ENCODE peak calls at places on chromosomes 13 and 19, in nine cellular contexts. One of them, this sample, is unnamed.
A peak's percentile ranks its signal among the peaks of the same experiment; 100 is the strongest.

GRCh38 chr19:45442927-45443461 is 19.3 kb upstream of the ERCC1 start:
- DNase-seq in lower leg skin: no peak
- DNase-seq in heart left ventricle: peak; percentile 66
- DNase-seq in CD4-positive, alpha-beta memory T cell: peak; percentile 45
- DNase-seq in Panc1: no peak
- DNase-seq in neuronal stem cell: no peak
- DNase-seq in OCI-LY7: peak; percentile 71
- DNase-seq in choroid plexus epithelial cell: peak; percentile 61
- DNase-seq in IMR-90: peak; percentile 59
- DNase-seq in this sample: peak; percentile 44

GRCh38 chr19:11659612-11660011 is 62.3 kb downstream of the ZNF627 start:
- DNase-seq in choroid plexus epithelial cell: peak; percentile 19
- DNase-seq in IMR-90: peak; percentile 12
- DNase-seq in CD4-positive, alpha-beta memory T cell: no peak
- DNase-seq in lower leg skin: no peak
- DNase-seq in Panc1: no peak
- DNase-seq in neuronal stem cell: no peak
- DNase-seq in heart left ventricle: no peak
- DNase-seq in OCI-LY7: peak; percentile 14
- DNase-seq in this sample: no peak

GRCh38 chr19:17871878-17872250 is at the start of gene SLC5A5:
- DNase-seq in IMR-90: no peak
- DNase-seq in neuronal stem cell: no peak
- DNase-seq in lower leg skin: no peak
- DNase-seq in OCI-LY7: no peak
- DNase-seq in heart left ventricle: no peak
- DNase-seq in CD4-positive, alpha-beta memory T cell: no peak
- DNase-seq in choroid plexus epithelial cell: no peak
- DNase-seq in Panc1: no peak
- DNase-seq in this sample: no peak

GRCh38 chr13:106917673-106918652 is 350.0 kb upstream of the ARGLU1 start:
- DNase-seq in neuronal stem cell: peak; percentile 81
- DNase-seq in choroid plexus epithelial cell: peak; percentile 81
- DNase-seq in lower leg skin: peak; percentile 52
- DNase-seq in Panc1: peak; percentile 5
- DNase-seq in heart left ventricle: peak; percentile 67
- DNase-seq in CD4-positive, alpha-beta memory T cell: peak; percentile 67
- DNase-seq in IMR-90: peak; percentile 61
- DNase-seq in OCI-LY7: peak; percentile 71
- DNase-seq in this sample: peak; percentile 76

GRCh38 chr13:89852570-89852969 is 1494.9 kb upstream of the MIR17HG start:
- DNase-seq in heart left ventricle: no peak
- DNase-seq in IMR-90: no peak
- DNase-seq in neuronal stem cell: no peak
- DNase-seq in Panc1: no peak
- DNase-seq in OCI-LY7: no peak
- DNase-seq in choroid plexus epithelial cell: no peak
- DNase-seq in lower leg skin: no peak
- DNase-seq in CD4-positive, alpha-beta memory T cell: no peak
- DNase-seq in this sample: peak; percentile 32

GRCh38 chr19:46385636-46386035 is 27.7 kb downstream of the CCDC8 start:
- DNase-seq in heart left ventricle: no peak
- DNase-seq in lower leg skin: no peak
- DNase-seq in OCI-LY7: no peak
- DNase-seq in Panc1: no peak
- DNase-seq in CD4-positive, alpha-beta memory T cell: no peak
- DNase-seq in neuronal stem cell: no peak
- DNase-seq in choroid plexus epithelial cell: no peak
- DNase-seq in IMR-90: no peak
- DNase-seq in this sample: no peak

GRCh38 chr13:51639171-51639570 is 54.9 kb downstream of the WDFY2 start:
- DNase-seq in neuronal stem cell: no peak
- DNase-seq in heart left ventricle: no peak
- DNase-seq in OCI-LY7: no peak
- DNase-seq in choroid plexus epithelial cell: no peak
- DNase-seq in CD4-positive, alpha-beta memory T cell: no peak
- DNase-seq in IMR-90: peak; percentile 11
- DNase-seq in lower leg skin: no peak
- DNase-seq in Panc1: no peak
- DNase-seq in this sample: no peak

GRCh38 chr19:17872251-17873001 is 681 bp downstream of the SLC5A5 start:
- DNase-seq in Panc1: no peak
- DNase-seq in neuronal stem cell: no peak
- DNase-seq in CD4-positive, alpha-beta memory T cell: no peak
- DNase-seq in IMR-90: no peak
- DNase-seq in choroid plexus epithelial cell: no peak
- DNase-seq in OCI-LY7: no peak
- DNase-seq in lower leg skin: no peak
- DNase-seq in heart left ventricle: no peak
- DNase-seq in this sample: no peak

GRCh38 chr13:73958657-73959397 is 175.4 kb downstream of the KLF12 start:
- DNase-seq in CD4-positive, alpha-beta memory T cell: no peak
- DNase-seq in heart left ventricle: no peak
- DNase-seq in Panc1: no peak
- DNase-seq in choroid plexus epithelial cell: no peak
- DNase-seq in OCI-LY7: no peak
- DNase-seq in IMR-90: no peak
- DNase-seq in neuronal stem cell: no peak
- DNase-seq in lower leg skin: no peak
- DNase-seq in this sample: no peak

GRCh38 chr13:24152292-24153214 is 8.0 kb upstream of the SPATA13 start:
- DNase-seq in OCI-LY7: no peak
- DNase-seq in neuronal stem cell: no peak
- DNase-seq in Panc1: no peak
- DNase-seq in CD4-positive, alpha-beta memory T cell: no peak
- DNase-seq in IMR-90: no peak
- DNase-seq in heart left ventricle: no peak
- DNase-seq in choroid plexus epithelial cell: no peak
- DNase-seq in lower leg skin: no peak
- DNase-seq in this sample: no peak

GRCh38 chr19:55063492-55063843 is 520 bp upstream of the RDH13 start:
- DNase-seq in IMR-90: no peak
- DNase-seq in neuronal stem cell: no peak
- DNase-seq in choroid plexus epithelial cell: no peak
- DNase-seq in lower leg skin: no peak
- DNase-seq in heart left ventricle: no peak
- DNase-seq in CD4-positive, alpha-beta memory T cell: no peak
- DNase-seq in Panc1: no peak
- DNase-seq in OCI-LY7: no peak
- DNase-seq in this sample: no peak

DNA sequence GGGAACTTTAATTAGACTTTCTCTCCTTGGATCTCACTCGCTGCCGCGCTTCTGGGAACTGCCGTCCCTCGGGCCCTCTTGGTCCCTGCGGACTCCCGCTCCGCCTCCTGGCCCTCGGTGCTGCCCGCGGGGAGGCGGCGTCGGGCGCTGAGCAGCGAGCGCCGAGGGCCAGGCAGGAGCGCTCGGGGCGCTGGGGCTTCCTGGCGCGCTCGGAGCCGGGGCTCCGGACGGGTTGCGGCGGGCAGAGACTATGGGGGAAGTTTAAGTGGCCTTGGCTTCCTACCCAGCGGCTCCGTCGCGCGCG is 704 bp downstream of the CHST8 start:
- DNase-seq in CD4-positive, alpha-beta memory T cell: no peak
- DNase-seq in heart left ventricle: no peak
- DNase-seq in Panc1: no peak
- DNase-seq in OCI-LY7: no peak
- DNase-seq in IMR-90: no peak
- DNase-seq in neuronal stem cell: peak; percentile 23
- DNase-seq in choroid plexus epithelial cell: no peak
- DNase-seq in lower leg skin: no peak
- DNase-seq in this sample: no peak
- H3K4me3 ChIP-seq in CD4-positive, alpha-beta memory T cell: no peak overlapping the region
- H3K4me3 ChIP-seq in heart left ventricle: peak overlapping the region; percentile 58
- H3K4me3 ChIP-seq in Panc1: no peak overlapping the region
- H3K4me3 ChIP-seq in OCI-LY7: no peak overlapping the region
- H3K4me3 ChIP-seq in IMR-90: no peak overlapping the region
- H3K4me3 ChIP-seq in neuronal stem cell: peak overlapping the region; percentile 84
- H3K4me3 ChIP-seq in choroid plexus epithelial cell: no peak overlapping the region
- H3K4me3 ChIP-seq in lower leg skin: peak overlapping the region; percentile 21
- H3K4me3 ChIP-seq in this sample: no peak overlapping the region

DNA sequence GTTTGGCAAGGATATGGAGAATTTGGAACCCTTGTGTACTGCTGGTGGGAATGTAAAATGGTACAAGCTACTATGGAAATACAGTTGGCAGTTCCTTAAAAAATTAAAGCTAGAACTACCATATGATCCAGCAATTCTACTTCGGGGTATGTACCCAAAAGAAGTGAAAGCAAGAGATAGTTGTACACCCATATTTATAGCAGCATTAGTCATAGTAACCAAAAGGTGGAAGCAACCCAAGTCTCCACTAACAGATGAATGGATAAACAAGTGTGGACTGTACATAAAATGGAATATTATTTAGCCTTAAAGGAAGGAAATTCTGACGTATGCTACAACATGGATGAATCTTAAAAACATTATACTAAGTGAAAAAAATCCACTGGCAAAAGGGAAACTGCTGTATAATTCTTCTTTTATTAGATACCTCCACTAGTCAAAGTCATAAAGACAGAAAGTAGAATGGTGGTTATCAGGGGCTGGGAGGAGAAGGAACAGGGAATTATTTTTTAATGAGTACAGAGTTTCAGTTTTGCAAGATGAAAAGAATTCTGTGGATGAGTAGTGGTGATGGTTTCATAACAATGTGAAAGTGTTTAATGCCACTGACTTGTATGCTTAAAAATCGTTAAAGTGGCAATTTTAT is 141.6 kb downstream of the RXFP2 start:
- DNase-seq in choroid plexus epithelial cell: no peak
- DNase-seq in CD4-positive, alpha-beta memory T cell: no peak
- DNase-seq in OCI-LY7: no peak
- DNase-seq in IMR-90: no peak
- DNase-seq in neuronal stem cell: no peak
- DNase-seq in lower leg skin: no peak
- DNase-seq in Panc1: no peak
- DNase-seq in heart left ventricle: no peak
- DNase-seq in this sample: peak; percentile 26
- H3K4me3 ChIP-seq in choroid plexus epithelial cell: no peak overlapping the region
- H3K4me3 ChIP-seq in CD4-positive, alpha-beta memory T cell: no peak overlapping the region
- H3K4me3 ChIP-seq in OCI-LY7: no peak overlapping the region
- H3K4me3 ChIP-seq in IMR-90: no peak overlapping the region
- H3K4me3 ChIP-seq in neuronal stem cell: no peak overlapping the region
- H3K4me3 ChIP-seq in lower leg skin: no peak overlapping the region
- H3K4me3 ChIP-seq in Panc1: no peak overlapping the region
- H3K4me3 ChIP-seq in heart left ventricle: no peak overlapping the region
- H3K4me3 ChIP-seq in this sample: no peak overlapping the region

GRCh38 chr19:3575260-3575741 is 2.6 kb downstream of the HMG20B start:
- DNase-seq in IMR-90: peak; percentile 16
- DNase-seq in OCI-LY7: no peak
- DNase-seq in Panc1: no peak
- DNase-seq in lower leg skin: no peak
- DNase-seq in CD4-positive, alpha-beta memory T cell: no peak
- DNase-seq in heart left ventricle: no peak
- DNase-seq in neuronal stem cell: no peak
- DNase-seq in choroid plexus epithelial cell: peak; percentile 68
- DNase-seq in this sample: peak; percentile 73

GRCh38 chr19:3577741-3578344 is 5.1 kb downstream of the HMG20B start:
- DNase-seq in neuronal stem cell: no peak
- DNase-seq in choroid plexus epithelial cell: no peak
- DNase-seq in heart left ventricle: no peak
- DNase-seq in CD4-positive, alpha-beta memory T cell: no peak
- DNase-seq in Panc1: no peak
- DNase-seq in IMR-90: no peak
- DNase-seq in lower leg skin: no peak
- DNase-seq in OCI-LY7: no peak
- DNase-seq in this sample: no peak

GRCh38 chr19:3578390-3578789 is 5.6 kb downstream of the HMG20B start:
- DNase-seq in lower leg skin: no peak
- DNase-seq in neuronal stem cell: no peak
- DNase-seq in OCI-LY7: no peak
- DNase-seq in choroid plexus epithelial cell: no peak
- DNase-seq in CD4-positive, alpha-beta memory T cell: no peak
- DNase-seq in heart left ventricle: no peak
- DNase-seq in IMR-90: no peak
- DNase-seq in Panc1: no peak
- DNase-seq in this sample: no peak

GRCh38 chr19:3575949-3576673 is 3.4 kb downstream of the HMG20B start:
- DNase-seq in choroid plexus epithelial cell: no peak
- DNase-seq in neuronal stem cell: no peak
- DNase-seq in lower leg skin: no peak
- DNase-seq in IMR-90: no peak
- DNase-seq in Panc1: no peak
- DNase-seq in OCI-LY7: no peak
- DNase-seq in heart left ventricle: no peak
- DNase-seq in CD4-positive, alpha-beta memory T cell: no peak
- DNase-seq in this sample: no peak

DNA sequence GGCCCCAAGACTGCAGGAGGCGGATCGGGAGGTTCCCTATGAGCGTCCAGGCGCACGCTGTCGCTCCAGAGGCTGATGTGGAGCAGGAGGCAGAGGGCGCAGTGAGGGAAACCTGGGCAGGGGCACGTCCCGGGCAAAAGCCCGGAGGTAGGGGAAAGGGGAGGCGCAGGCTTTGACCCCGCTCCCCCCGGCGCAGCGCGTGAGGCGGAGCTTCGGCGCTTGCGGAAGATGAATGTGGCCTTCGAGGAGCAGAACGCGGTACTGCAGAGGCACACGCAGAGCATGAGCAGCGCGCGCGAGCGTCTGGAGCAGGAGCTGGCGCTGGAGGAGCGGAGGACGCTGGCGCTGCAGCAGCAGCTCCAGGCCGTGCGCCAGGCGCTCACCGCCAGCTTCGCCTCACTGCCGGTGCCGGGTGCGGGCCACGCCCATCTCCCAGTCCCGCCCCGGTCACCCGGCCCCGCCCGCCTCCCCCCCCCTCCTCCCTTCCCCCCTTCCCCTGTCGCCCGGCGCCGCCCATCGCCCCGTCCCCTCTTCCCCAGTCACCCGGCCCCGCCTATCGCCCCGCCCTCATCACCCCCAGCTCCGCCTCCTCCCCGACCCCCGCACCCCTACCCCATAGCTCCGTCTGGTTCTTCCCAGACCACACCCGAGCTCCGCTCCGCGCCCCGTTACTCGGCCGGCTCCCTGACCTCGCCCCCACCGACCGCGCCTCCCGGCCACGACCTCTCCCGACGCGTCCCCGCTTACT is 4.1 kb downstream of the HMG20B start:
- DNase-seq in choroid plexus epithelial cell: peak; percentile 69
- DNase-seq in OCI-LY7: no peak
- DNase-seq in IMR-90: peak; percentile 43
- DNase-seq in Panc1: no peak
- DNase-seq in lower leg skin: no peak
- DNase-seq in neuronal stem cell: no peak
- DNase-seq in heart left ventricle: peak; percentile 72
- DNase-seq in CD4-positive, alpha-beta memory T cell: no peak
- DNase-seq in this sample: no peak
- H3K4me3 ChIP-seq in choroid plexus epithelial cell: peak overlapping the region; percentile 35
- H3K4me3 ChIP-seq in OCI-LY7: no peak overlapping the region
- H3K4me3 ChIP-seq in IMR-90: no peak overlapping the region
- H3K4me3 ChIP-seq in Panc1: no peak overlapping the region
- H3K4me3 ChIP-seq in lower leg skin: no peak overlapping the region
- H3K4me3 ChIP-seq in neuronal stem cell: peak overlapping the region; percentile 84
- H3K4me3 ChIP-seq in heart left ventricle: peak overlapping the region; percentile 35
- H3K4me3 ChIP-seq in CD4-positive, alpha-beta memory T cell: no peak overlapping the region
- H3K4me3 ChIP-seq in this sample: no peak overlapping the region

GRCh38 chr19:51019544-51019925 is at the start of gene KLK10:
- DNase-seq in CD4-positive, alpha-beta memory T cell: no peak
- DNase-seq in choroid plexus epithelial cell: no peak
- DNase-seq in Panc1: no peak
- DNase-seq in OCI-LY7: no peak
- DNase-seq in neuronal stem cell: no peak
- DNase-seq in IMR-90: no peak
- DNase-seq in lower leg skin: no peak
- DNase-seq in heart left ventricle: no peak
- DNase-seq in this sample: no peak
- H3K4me3 ChIP-seq in CD4-positive, alpha-beta memory T cell: no peak within 1 kb of the TSS
- H3K4me3 ChIP-seq in choroid plexus epithelial cell: no peak within 1 kb of the TSS
- H3K4me3 ChIP-seq in Panc1: peak within 1 kb of the TSS; percentile 30
- H3K4me3 ChIP-seq in OCI-LY7: no peak within 1 kb of the TSS
- H3K4me3 ChIP-seq in neuronal stem cell: peak within 1 kb of the TSS; percentile 70
- H3K4me3 ChIP-seq in IMR-90: peak within 1 kb of the TSS; percentile 4
- H3K4me3 ChIP-seq in lower leg skin: no peak within 1 kb of the TSS
- H3K4me3 ChIP-seq in heart left ventricle: peak within 1 kb of the TSS; percentile 50
- H3K4me3 ChIP-seq in this sample: no peak within 1 kb of the TSS